ENCODE peak calls at places on chromosomes 11 and 22, in eight cellular contexts. One of them, this sample, is unnamed.

GRCh38 chr11:7672960-7673723 is at the start of gene CYB5R2:
- DNase-seq in WTC11: peak; percentile 76
- DNase-seq in SHP77 treated with DMSO at 0.1 percent for 48 hours: no peak
- DNase-seq in fibroblast of the conjunctiva: peak; percentile 26
- DNase-seq in dermis blood vessel endothelial cell: peak; percentile 20
- DNase-seq in central memory CD4-positive, alpha-beta T cell: no peak
- DNase-seq in ELR: peak; percentile 79
- DNase-seq in mucosa of gallbladder: peak; percentile 57
- DNase-seq in this sample: peak; percentile 69

GRCh38 chr11:2975594-2975993 is 16.5 kb downstream of the NAP1L4 start:
- DNase-seq in WTC11: no peak
- DNase-seq in mucosa of gallbladder: no peak
- DNase-seq in central memory CD4-positive, alpha-beta T cell: peak; percentile 39
- DNase-seq in SHP77 treated with DMSO at 0.1 percent for 48 hours: no peak
- DNase-seq in dermis blood vessel endothelial cell: peak; percentile 62
- DNase-seq in fibroblast of the conjunctiva: peak; percentile 37
- DNase-seq in ELR: peak; percentile 52
- DNase-seq in this sample: peak; percentile 22

GRCh38 chr11:130940706-130941105 is 24.4 kb upstream of the SNX19 start:
- DNase-seq in fibroblast of the conjunctiva: peak; percentile 68
- DNase-seq in ELR: no peak
- DNase-seq in WTC11: no peak
- DNase-seq in central memory CD4-positive, alpha-beta T cell: no peak
- DNase-seq in mucosa of gallbladder: no peak
- DNase-seq in SHP77 treated with DMSO at 0.1 percent for 48 hours: no peak
- DNase-seq in dermis blood vessel endothelial cell: no peak
- DNase-seq in this sample: no peak

GRCh38 chr11:79536155-79536917 is 95.5 kb upstream of the TENM4 start:
- DNase-seq in SHP77 treated with DMSO at 0.1 percent for 48 hours: no peak
- DNase-seq in dermis blood vessel endothelial cell: no peak
- DNase-seq in ELR: no peak
- DNase-seq in mucosa of gallbladder: no peak
- DNase-seq in central memory CD4-positive, alpha-beta T cell: no peak
- DNase-seq in fibroblast of the conjunctiva: no peak
- DNase-seq in WTC11: no peak
- DNase-seq in this sample: no peak

GRCh38 chr11:11789735-11790369 is 51.9 kb upstream of the USP47 start:
- DNase-seq in SHP77 treated with DMSO at 0.1 percent for 48 hours: no peak
- DNase-seq in central memory CD4-positive, alpha-beta T cell: no peak
- DNase-seq in dermis blood vessel endothelial cell: peak; percentile 37
- DNase-seq in WTC11: no peak
- DNase-seq in ELR: peak; percentile 50
- DNase-seq in fibroblast of the conjunctiva: no peak
- DNase-seq in mucosa of gallbladder: no peak
- DNase-seq in this sample: no peak

GRCh38 chr22:46854125-46854870 is 91.8 kb downstream of the TBC1D22A start:
- DNase-seq in dermis blood vessel endothelial cell: peak; percentile 92
- DNase-seq in fibroblast of the conjunctiva: no peak
- DNase-seq in mucosa of gallbladder: peak; percentile 45
- DNase-seq in WTC11: no peak
- DNase-seq in central memory CD4-positive, alpha-beta T cell: no peak
- DNase-seq in SHP77 treated with DMSO at 0.1 percent for 48 hours: no peak
- DNase-seq in ELR: peak; percentile 6
- DNase-seq in this sample: no peak

GRCh38 chr11:69489746-69490365 is 8.4 kb downstream of the LINC01488 start:
- DNase-seq in fibroblast of the conjunctiva: no peak
- DNase-seq in central memory CD4-positive, alpha-beta T cell: no peak
- DNase-seq in dermis blood vessel endothelial cell: no peak
- DNase-seq in WTC11: no peak
- DNase-seq in ELR: no peak
- DNase-seq in mucosa of gallbladder: no peak
- DNase-seq in SHP77 treated with DMSO at 0.1 percent for 48 hours: no peak
- DNase-seq in this sample: no peak

GRCh38 chr11:33997473-33998347 is 53.8 kb upstream of the CAPRIN1 start:
- DNase-seq in mucosa of gallbladder: no peak
- DNase-seq in SHP77 treated with DMSO at 0.1 percent for 48 hours: no peak
- DNase-seq in fibroblast of the conjunctiva: peak; percentile 3
- DNase-seq in dermis blood vessel endothelial cell: no peak
- DNase-seq in ELR: peak; percentile 33
- DNase-seq in central memory CD4-positive, alpha-beta T cell: no peak
- DNase-seq in WTC11: no peak
- DNase-seq in this sample: no peak

GRCh38 chr11:133078591-133079179 is 453.6 kb downstream of the OPCML start:
- DNase-seq in WTC11: peak; percentile 77
- DNase-seq in SHP77 treated with DMSO at 0.1 percent for 48 hours: no peak
- DNase-seq in dermis blood vessel endothelial cell: peak; percentile 69
- DNase-seq in ELR: peak; percentile 60
- DNase-seq in fibroblast of the conjunctiva: peak; percentile 9
- DNase-seq in central memory CD4-positive, alpha-beta T cell: no peak
- DNase-seq in mucosa of gallbladder: no peak
- DNase-seq in this sample: peak; percentile 16

GRCh38 chr11:43963221-43963620 is 20.8 kb downstream of the C11orf96 start:
- DNase-seq in ELR: no peak
- DNase-seq in central memory CD4-positive, alpha-beta T cell: no peak
- DNase-seq in SHP77 treated with DMSO at 0.1 percent for 48 hours: no peak
- DNase-seq in mucosa of gallbladder: no peak
- DNase-seq in fibroblast of the conjunctiva: no peak
- DNase-seq in dermis blood vessel endothelial cell: no peak
- DNase-seq in WTC11: no peak
- DNase-seq in this sample: no peak

GRCh38 chr11:86069408-86070086 is 663 bp upstream of the PICALM start:
- DNase-seq in WTC11: no peak
- DNase-seq in mucosa of gallbladder: peak; percentile 49
- DNase-seq in dermis blood vessel endothelial cell: peak; percentile 99
- DNase-seq in ELR: peak; percentile 96
- DNase-seq in fibroblast of the conjunctiva: peak; percentile 80
- DNase-seq in SHP77 treated with DMSO at 0.1 percent for 48 hours: peak; percentile 87
- DNase-seq in central memory CD4-positive, alpha-beta T cell: no peak
- DNase-seq in this sample: peak; percentile 11

GRCh38 chr22:33496112-33496511 is 424.2 kb downstream of the LARGE1 start:
- DNase-seq in mucosa of gallbladder: no peak
- DNase-seq in central memory CD4-positive, alpha-beta T cell: no peak
- DNase-seq in ELR: no peak
- DNase-seq in WTC11: no peak
- DNase-seq in SHP77 treated with DMSO at 0.1 percent for 48 hours: no peak
- DNase-seq in fibroblast of the conjunctiva: no peak
- DNase-seq in dermis blood vessel endothelial cell: no peak
- DNase-seq in this sample: no peak

GRCh38 chr11:22276535-22276934 is 61.6 kb upstream of the SLC17A6 start:
- DNase-seq in central memory CD4-positive, alpha-beta T cell: no peak
- DNase-seq in mucosa of gallbladder: no peak
- DNase-seq in WTC11: no peak
- DNase-seq in SHP77 treated with DMSO at 0.1 percent for 48 hours: no peak
- DNase-seq in fibroblast of the conjunctiva: no peak
- DNase-seq in ELR: no peak
- DNase-seq in dermis blood vessel endothelial cell: no peak
- DNase-seq in this sample: no peak

GRCh38 chr11:68439355-68440065 is 21.0 kb upstream of the PPP6R3 start:
- DNase-seq in ELR: no peak
- DNase-seq in WTC11: no peak
- DNase-seq in SHP77 treated with DMSO at 0.1 percent for 48 hours: no peak
- DNase-seq in fibroblast of the conjunctiva: no peak
- DNase-seq in dermis blood vessel endothelial cell: peak; percentile 30
- DNase-seq in mucosa of gallbladder: no peak
- DNase-seq in central memory CD4-positive, alpha-beta T cell: no peak
- DNase-seq in this sample: no peak

GRCh38 chr11:14644396-14645246 is 1.0 kb downstream of the PDE3B start:
- DNase-seq in SHP77 treated with DMSO at 0.1 percent for 48 hours: peak; percentile 8
- DNase-seq in central memory CD4-positive, alpha-beta T cell: peak; percentile 47
- DNase-seq in fibroblast of the conjunctiva: no peak
- DNase-seq in mucosa of gallbladder: no peak
- DNase-seq in WTC11: peak; percentile 54
- DNase-seq in ELR: peak; percentile 5
- DNase-seq in dermis blood vessel endothelial cell: peak; percentile 30
- DNase-seq in this sample: peak; percentile 25

GRCh38 chr22:46132830-46133587 is 17.3 kb upstream of the PPARA start:
- DNase-seq in WTC11: no peak
- DNase-seq in ELR: no peak
- DNase-seq in fibroblast of the conjunctiva: no peak
- DNase-seq in dermis blood vessel endothelial cell: no peak
- DNase-seq in central memory CD4-positive, alpha-beta T cell: no peak
- DNase-seq in SHP77 treated with DMSO at 0.1 percent for 48 hours: no peak
- DNase-seq in mucosa of gallbladder: no peak
- DNase-seq in this sample: no peak

GRCh38 chr11:71080239-71081097 is 171.9 kb downstream of the SHANK2 start:
- DNase-seq in mucosa of gallbladder: peak; percentile 63
- DNase-seq in SHP77 treated with DMSO at 0.1 percent for 48 hours: peak; percentile 71
- DNase-seq in ELR: peak; percentile 72
- DNase-seq in fibroblast of the conjunctiva: peak; percentile 28
- DNase-seq in dermis blood vessel endothelial cell: peak; percentile 66
- DNase-seq in central memory CD4-positive, alpha-beta T cell: no peak
- DNase-seq in WTC11: peak; percentile 90
- DNase-seq in this sample: peak; percentile 49

GRCh38 chr11:124898711-124899110 is 1.0 kb upstream of the ROBO4 start:
- DNase-seq in mucosa of gallbladder: peak; percentile 10
- DNase-seq in central memory CD4-positive, alpha-beta T cell: no peak
- DNase-seq in dermis blood vessel endothelial cell: peak; percentile 92
- DNase-seq in ELR: peak; percentile 78
- DNase-seq in WTC11: no peak
- DNase-seq in fibroblast of the conjunctiva: peak; percentile 64
- DNase-seq in SHP77 treated with DMSO at 0.1 percent for 48 hours: no peak
- DNase-seq in this sample: no peak

GRCh38 chr11:13644997-13645667 is 23.3 kb upstream of the FAR1 start:
- DNase-seq in central memory CD4-positive, alpha-beta T cell: no peak
- DNase-seq in SHP77 treated with DMSO at 0.1 percent for 48 hours: no peak
- DNase-seq in WTC11: no peak
- DNase-seq in mucosa of gallbladder: no peak
- DNase-seq in ELR: peak; percentile 6
- DNase-seq in fibroblast of the conjunctiva: no peak
- DNase-seq in dermis blood vessel endothelial cell: peak; percentile 57
- DNase-seq in this sample: no peak

GRCh38 chr11:2215561-2216399 is 44.2 kb upstream of the TH start:
- DNase-seq in fibroblast of the conjunctiva: no peak
- DNase-seq in mucosa of gallbladder: no peak
- DNase-seq in central memory CD4-positive, alpha-beta T cell: no peak
- DNase-seq in WTC11: no peak
- DNase-seq in ELR: no peak
- DNase-seq in SHP77 treated with DMSO at 0.1 percent for 48 hours: no peak
- DNase-seq in dermis blood vessel endothelial cell: no peak
- DNase-seq in this sample: no peak

GRCh38 chr22:46250783-46251125 is 661 bp upstream of the CDPF1 start:
- DNase-seq in fibroblast of the conjunctiva: no peak
- DNase-seq in dermis blood vessel endothelial cell: no peak
- DNase-seq in ELR: peak; percentile 15
- DNase-seq in central memory CD4-positive, alpha-beta T cell: no peak
- DNase-seq in SHP77 treated with DMSO at 0.1 percent for 48 hours: no peak
- DNase-seq in WTC11: peak; percentile 30
- DNase-seq in mucosa of gallbladder: no peak
- DNase-seq in this sample: no peak

GRCh38 chr11:64643258-64643881 is 52.4 kb downstream of the SLC22A12 start:
- DNase-seq in central memory CD4-positive, alpha-beta T cell: no peak
- DNase-seq in WTC11: peak; percentile 65
- DNase-seq in SHP77 treated with DMSO at 0.1 percent for 48 hours: no peak
- DNase-seq in ELR: no peak
- DNase-seq in mucosa of gallbladder: no peak
- DNase-seq in fibroblast of the conjunctiva: no peak
- DNase-seq in dermis blood vessel endothelial cell: no peak
- DNase-seq in this sample: no peak

GRCh38 chr11:72673284-72673942 is 809 bp downstream of the PDE2A start:
- DNase-seq in dermis blood vessel endothelial cell: no peak
- DNase-seq in SHP77 treated with DMSO at 0.1 percent for 48 hours: no peak
- DNase-seq in mucosa of gallbladder: no peak
- DNase-seq in central memory CD4-positive, alpha-beta T cell: no peak
- DNase-seq in fibroblast of the conjunctiva: no peak
- DNase-seq in WTC11: peak; percentile 52
- DNase-seq in ELR: no peak
- DNase-seq in this sample: no peak

GRCh38 chr11:93361435-93361834 is 30.9 kb downstream of the DEUP1 start:
- DNase-seq in WTC11: no peak
- DNase-seq in SHP77 treated with DMSO at 0.1 percent for 48 hours: no peak
- DNase-seq in fibroblast of the conjunctiva: no peak
- DNase-seq in dermis blood vessel endothelial cell: no peak
- DNase-seq in mucosa of gallbladder: no peak
- DNase-seq in ELR: no peak
- DNase-seq in central memory CD4-positive, alpha-beta T cell: no peak
- DNase-seq in this sample: no peak

GRCh38 chr11:45143494-45143893 is 2.9 kb upstream of the PRDM11 start:
- DNase-seq in fibroblast of the conjunctiva: no peak
- DNase-seq in dermis blood vessel endothelial cell: no peak
- DNase-seq in ELR: no peak
- DNase-seq in central memory CD4-positive, alpha-beta T cell: no peak
- DNase-seq in mucosa of gallbladder: no peak
- DNase-seq in WTC11: no peak
- DNase-seq in SHP77 treated with DMSO at 0.1 percent for 48 hours: no peak
- DNase-seq in this sample: no peak

GRCh38 chr11:60161766-60162165 is 21.1 kb downstream of the MS4A6A start:
- DNase-seq in dermis blood vessel endothelial cell: peak; percentile 53
- DNase-seq in mucosa of gallbladder: no peak
- DNase-seq in central memory CD4-positive, alpha-beta T cell: no peak
- DNase-seq in SHP77 treated with DMSO at 0.1 percent for 48 hours: no peak
- DNase-seq in ELR: no peak
- DNase-seq in fibroblast of the conjunctiva: no peak
- DNase-seq in WTC11: no peak
- DNase-seq in this sample: no peak

GRCh38 chr22:40210814-40211213 is 33.1 kb downstream of the TNRC6B start:
- DNase-seq in central memory CD4-positive, alpha-beta T cell: no peak
- DNase-seq in ELR: no peak
- DNase-seq in fibroblast of the conjunctiva: no peak
- DNase-seq in SHP77 treated with DMSO at 0.1 percent for 48 hours: no peak
- DNase-seq in dermis blood vessel endothelial cell: no peak
- DNase-seq in mucosa of gallbladder: no peak
- DNase-seq in WTC11: no peak
- DNase-seq in this sample: no peak

GRCh38 chr22:29503811-29504372 is 23.9 kb downstream of the NEFH start:
- DNase-seq in ELR: peak; percentile 31
- DNase-seq in WTC11: no peak
- DNase-seq in central memory CD4-positive, alpha-beta T cell: no peak
- DNase-seq in mucosa of gallbladder: peak; percentile 58
- DNase-seq in SHP77 treated with DMSO at 0.1 percent for 48 hours: no peak
- DNase-seq in fibroblast of the conjunctiva: peak; percentile 55
- DNase-seq in dermis blood vessel endothelial cell: peak; percentile 37
- DNase-seq in this sample: peak; percentile 39

GRCh38 chr11:45041556-45041955 is 90.9 kb upstream of the TP53I11 start:
- DNase-seq in central memory CD4-positive, alpha-beta T cell: no peak
- DNase-seq in mucosa of gallbladder: no peak
- DNase-seq in fibroblast of the conjunctiva: no peak
- DNase-seq in ELR: no peak
- DNase-seq in WTC11: no peak
- DNase-seq in dermis blood vessel endothelial cell: no peak
- DNase-seq in SHP77 treated with DMSO at 0.1 percent for 48 hours: no peak
- DNase-seq in this sample: no peak

GRCh38 chr11:70487763-70488162 is 89.4 kb downstream of the CTTN start:
- DNase-seq in SHP77 treated with DMSO at 0.1 percent for 48 hours: no peak
- DNase-seq in dermis blood vessel endothelial cell: no peak
- DNase-seq in central memory CD4-positive, alpha-beta T cell: no peak
- DNase-seq in WTC11: no peak
- DNase-seq in fibroblast of the conjunctiva: no peak
- DNase-seq in ELR: no peak
- DNase-seq in mucosa of gallbladder: no peak
- DNase-seq in this sample: no peak

GRCh38 chr11:46827995-46828394 is 18.1 kb downstream of the CKAP5 start:
- DNase-seq in WTC11: no peak
- DNase-seq in mucosa of gallbladder: no peak
- DNase-seq in central memory CD4-positive, alpha-beta T cell: no peak
- DNase-seq in dermis blood vessel endothelial cell: no peak
- DNase-seq in SHP77 treated with DMSO at 0.1 percent for 48 hours: no peak
- DNase-seq in ELR: peak; percentile 11
- DNase-seq in fibroblast of the conjunctiva: peak; percentile 29
- DNase-seq in this sample: no peak

GRCh38 chr11:34988294-34989255 is 72.2 kb downstream of the PDHX start:
- DNase-seq in mucosa of gallbladder: no peak
- DNase-seq in fibroblast of the conjunctiva: no peak
- DNase-seq in dermis blood vessel endothelial cell: no peak
- DNase-seq in central memory CD4-positive, alpha-beta T cell: no peak
- DNase-seq in WTC11: no peak
- DNase-seq in ELR: peak; percentile 63
- DNase-seq in SHP77 treated with DMSO at 0.1 percent for 48 hours: no peak
- DNase-seq in this sample: no peak

GRCh38 chr11:63558459-63559157 is 4.6 kb downstream of the PLAAT2 start:
- DNase-seq in ELR: no peak
- DNase-seq in WTC11: no peak
- DNase-seq in dermis blood vessel endothelial cell: no peak
- DNase-seq in central memory CD4-positive, alpha-beta T cell: no peak
- DNase-seq in SHP77 treated with DMSO at 0.1 percent for 48 hours: no peak
- DNase-seq in mucosa of gallbladder: no peak
- DNase-seq in fibroblast of the conjunctiva: no peak
- DNase-seq in this sample: no peak

GRCh38 chr22:44723801-44724200 is 21.8 kb downstream of the PRR5 start:
- DNase-seq in fibroblast of the conjunctiva: no peak
- DNase-seq in WTC11: no peak
- DNase-seq in mucosa of gallbladder: no peak
- DNase-seq in ELR: peak; percentile 47
- DNase-seq in SHP77 treated with DMSO at 0.1 percent for 48 hours: no peak
- DNase-seq in central memory CD4-positive, alpha-beta T cell: no peak
- DNase-seq in dermis blood vessel endothelial cell: peak; percentile 56
- DNase-seq in this sample: no peak